ENCODE peak calls at places on chromosome 17, in eight cellular contexts. M is lower leg skin, A is body of pancreas, T is spleen, B is prostate gland, Y is GM12892, I is A549, K is ovary. P is an unnamed sample.

GRCh38 chr17:72603346-72604242 is 482.8 kb downstream of the SOX9 start:
- DNase-seq in M (no peak), A (no peak), T (no peak), B (no peak), Y (no peak), I (peak), K (no peak), P (no peak)

GRCh38 chr17:63402808-63403207 is 43.3 kb downstream of the CYB561 start:
- DNase-seq in M (no peak), A (no peak), T (no peak), B (no peak), Y (no peak), I (no peak), K (no peak), P (no peak)

GRCh38 chr17:17021194-17021863 is 20.9 kb upstream of the MPRIP start:
- DNase-seq in M (no peak), A (peak), T (peak), B (no peak), Y (no peak), I (peak), K (no peak), P (no peak)

GRCh38 chr17:57389474-57389873 is 133.2 kb downstream of the MSI2 start:
- DNase-seq in M (no peak), A (no peak), T (no peak), B (no peak), Y (no peak), I (no peak), K (no peak), P (no peak)

GRCh38 chr17:1180958-1181768 is 1.4 kb upstream of the ABR start:
- DNase-seq in M (no peak), A (no peak), T (peak), B (no peak), Y (peak), I (no peak), K (peak), P (no peak)

GRCh38 chr17:30824002-30824355 is 513 bp downstream of the CRLF3 start:
- DNase-seq in M (peak), A (peak), T (peak), B (no peak), Y (no peak), I (no peak), K (peak), P (peak)

GRCh38 chr17:76716146-76716833 is 5.5 kb upstream of the MXRA7 start:
- DNase-seq in M (no peak), A (no peak), T (peak), B (no peak), Y (no peak), I (no peak), K (no peak), P (peak)

GRCh38 chr17:44758414-44759095 is at the start of gene ADAM11:
- DNase-seq in M (no peak), A (no peak), T (no peak), B (no peak), Y (no peak), I (no peak), K (no peak), P (no peak)

GRCh38 chr17:44004761-44005526 is 522 bp downstream of the NAGS start:
- DNase-seq in M (no peak), A (no peak), T (peak), B (no peak), Y (no peak), I (no peak), K (peak), P (peak)

GRCh38 chr17:49993423-49994037 is 1.5 kb downstream of the DLX3 start:
- DNase-seq in M (no peak), A (peak), T (no peak), B (peak), Y (no peak), I (no peak), K (no peak), P (no peak)

GRCh38 chr17:4896332-4897197 is 2.8 kb upstream of the C17orf107 start:
- DNase-seq in M (no peak), A (no peak), T (no peak), B (no peak), Y (peak), I (no peak), K (no peak), P (no peak)

GRCh38 chr17:77235370-77236080 is 94.8 kb downstream of the SEC14L1 start:
- DNase-seq in M (peak), A (no peak), T (no peak), B (no peak), Y (no peak), I (no peak), K (no peak), P (no peak)

GRCh38 chr17:44911133-44912001 is 3.9 kb downstream of the GFAP start:
- DNase-seq in M (no peak), A (peak), T (peak), B (peak), Y (no peak), I (peak), K (peak), P (peak)

GRCh38 chr17:55607736-55608341 is 96.6 kb upstream of the SMIM36 start:
- DNase-seq in M (peak), A (peak), T (no peak), B (peak), Y (no peak), I (peak), K (peak), P (no peak)

GRCh38 chr17:73356561-73357170 is 44.9 kb upstream of the CDC42EP4 start:
- DNase-seq in M (no peak), A (no peak), T (no peak), B (no peak), Y (no peak), I (no peak), K (no peak), P (no peak)

GRCh38 chr17:34633351-34633750 is 54.0 kb downstream of the TMEM132E start:
- DNase-seq in M (no peak), A (no peak), T (no peak), B (no peak), Y (no peak), I (no peak), K (no peak), P (no peak)

GRCh38 chr17:4938670-4939553 is 934 bp downstream of the SLC25A11 start:
- DNase-seq in M (no peak), A (no peak), T (peak), B (no peak), Y (no peak), I (no peak), K (peak), P (peak)

GRCh38 chr17:29368926-29369325 is 21.2 kb upstream of the TAOK1 start:
- DNase-seq in M (no peak), A (no peak), T (no peak), B (no peak), Y (no peak), I (no peak), K (no peak), P (no peak)

GRCh38 chr17:79529661-79530081 is 81.2 kb downstream of the RBFOX3 start:
- DNase-seq in M (no peak), A (no peak), T (no peak), B (no peak), Y (no peak), I (no peak), K (no peak), P (no peak)

GRCh38 chr17:1267471-1267947 is 2.7 kb upstream of the BHLHA9 start:
- DNase-seq in M (no peak), A (peak), T (no peak), B (no peak), Y (no peak), I (peak), K (peak), P (no peak)

GRCh38 chr17:57726213-57726612 is 18.9 kb downstream of the CCDC182 start:
- DNase-seq in M (no peak), A (no peak), T (no peak), B (no peak), Y (no peak), I (no peak), K (no peak), P (no peak)

GRCh38 chr17:78040561-78041400 is 82.3 kb downstream of the TNRC6C start:
- DNase-seq in M (peak), A (peak), T (peak), B (peak), Y (no peak), I (peak), K (peak), P (peak)

GRCh38 chr17:32519769-32520701 is 33.2 kb downstream of the CDK5R1 start:
- DNase-seq in M (no peak), A (no peak), T (peak), B (no peak), Y (no peak), I (no peak), K (no peak), P (no peak)
- TF ChIP-seq POLR2A in M (no peak), A (no peak), T (no peak), B (no peak), Y (peak), I (no peak), K (no peak), P (no peak)

DNA sequence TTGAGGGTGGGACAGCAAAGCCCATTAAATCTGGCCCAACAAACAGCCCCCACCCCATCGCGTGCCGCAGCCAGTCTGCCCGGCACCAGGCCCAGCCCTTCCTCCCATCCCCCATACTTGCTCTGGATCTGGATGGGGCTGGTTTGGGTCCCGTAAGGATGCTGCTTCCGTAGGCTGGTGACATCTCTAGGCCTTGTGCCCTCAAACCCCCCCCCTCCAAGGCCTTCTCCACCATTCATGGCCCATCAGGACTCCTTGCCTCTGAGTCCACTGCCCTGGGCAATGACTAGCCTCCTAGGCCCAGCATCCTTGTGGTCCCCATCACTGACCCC is 844 bp upstream of the FAM83G start:
- DNase-seq in M (no peak), A (no peak), T (no peak), B (no peak), Y (no peak), I (no peak), K (no peak), P (no peak)
- TF ChIP-seq POLR2A in M (no peak), A (no peak), T (no peak), B (no peak), Y (no peak), I (no peak), K (no peak), P (no peak)

GRCh38 chr17:53012364-53012763 is 810.4 kb upstream of the KIF2B start:
- DNase-seq in M (no peak), A (no peak), T (no peak), B (no peak), Y (no peak), I (no peak), K (no peak), P (no peak)
- TF ChIP-seq POLR2A in M (no peak), A (no peak), T (no peak), B (no peak), Y (no peak), I (no peak), K (no peak), P (no peak)

DNA sequence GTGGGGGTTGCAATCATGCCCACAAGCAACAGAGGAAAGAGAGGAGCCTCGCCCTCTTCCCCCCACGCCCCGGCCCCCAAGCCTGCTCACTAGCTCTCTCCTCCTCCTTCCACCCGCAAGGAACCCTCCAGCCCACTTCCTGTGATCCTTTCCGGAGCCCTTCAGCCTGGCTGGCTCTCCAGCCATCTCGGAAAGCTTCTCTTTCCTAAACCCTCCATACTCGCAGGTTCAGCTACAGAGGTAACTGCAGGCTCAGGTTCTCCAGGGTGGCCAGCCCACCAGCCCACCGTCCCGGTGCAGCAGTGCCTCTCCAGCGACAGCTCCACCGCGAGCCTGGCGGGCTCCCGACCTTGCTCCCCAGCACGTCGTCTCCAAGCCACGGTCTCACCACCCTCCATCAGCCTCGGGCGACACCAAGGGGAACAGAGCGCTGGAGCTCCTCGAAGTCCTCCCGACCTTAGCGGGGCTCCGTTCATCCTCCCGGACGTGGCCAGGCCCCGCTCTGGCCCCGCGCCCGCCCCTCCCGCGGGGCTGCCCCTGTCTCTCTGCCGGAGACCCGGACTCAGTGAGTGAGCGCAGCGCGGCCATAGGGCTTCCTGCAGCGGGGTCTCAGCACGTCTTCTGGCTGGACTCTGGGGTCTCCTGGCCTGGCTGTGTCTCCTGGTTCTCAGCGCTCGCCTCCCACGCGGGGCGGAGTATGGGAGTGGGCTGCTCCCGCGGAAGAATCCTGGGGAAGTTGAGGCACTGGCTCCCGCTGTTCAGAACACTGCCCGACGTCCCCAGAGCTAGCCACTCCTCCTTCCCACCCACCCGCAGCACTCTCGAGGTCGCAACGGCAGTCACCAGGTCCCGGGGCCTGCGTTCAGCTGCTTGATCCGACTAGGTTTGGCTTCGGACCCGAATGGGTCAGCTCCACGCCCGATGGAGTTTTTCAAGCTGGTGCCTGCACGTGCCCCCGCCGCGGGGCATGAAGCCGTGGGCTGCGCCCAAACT is 12.8 kb upstream of the ODF4 start:
- DNase-seq in M (no peak), A (peak), T (no peak), B (no peak), Y (no peak), I (no peak), K (no peak), P (peak)
- TF ChIP-seq POLR2A in M (no peak), A (no peak), T (no peak), B (no peak), Y (no peak), I (no peak), K (no peak), P (no peak)

DNA sequence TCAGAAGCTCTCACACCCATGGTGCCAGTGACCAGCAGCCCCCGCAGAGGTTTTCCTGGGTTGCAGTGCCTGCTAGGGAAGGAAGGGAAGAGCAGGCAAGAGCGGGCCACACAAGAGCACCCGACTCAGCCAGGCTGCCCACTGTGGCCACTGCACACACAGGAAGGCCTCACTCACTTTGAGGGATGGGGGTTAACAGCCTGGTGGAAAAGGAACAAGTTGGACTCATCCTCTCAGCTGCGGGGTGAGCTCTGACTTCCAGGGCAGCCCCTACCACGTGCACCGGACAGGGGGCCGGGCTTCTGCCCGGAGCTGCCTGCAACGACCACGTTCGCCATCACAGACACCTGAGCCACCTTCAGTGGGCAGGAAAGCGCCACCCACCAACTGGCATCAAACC is 8.1 kb downstream of the P4HB start:
- DNase-seq in M (no peak), A (no peak), T (no peak), B (no peak), Y (no peak), I (no peak), K (no peak), P (no peak)
- TF ChIP-seq POLR2A in M (no peak), A (no peak), T (no peak), B (no peak), Y (no peak), I (no peak), K (no peak), P (no peak)

DNA sequence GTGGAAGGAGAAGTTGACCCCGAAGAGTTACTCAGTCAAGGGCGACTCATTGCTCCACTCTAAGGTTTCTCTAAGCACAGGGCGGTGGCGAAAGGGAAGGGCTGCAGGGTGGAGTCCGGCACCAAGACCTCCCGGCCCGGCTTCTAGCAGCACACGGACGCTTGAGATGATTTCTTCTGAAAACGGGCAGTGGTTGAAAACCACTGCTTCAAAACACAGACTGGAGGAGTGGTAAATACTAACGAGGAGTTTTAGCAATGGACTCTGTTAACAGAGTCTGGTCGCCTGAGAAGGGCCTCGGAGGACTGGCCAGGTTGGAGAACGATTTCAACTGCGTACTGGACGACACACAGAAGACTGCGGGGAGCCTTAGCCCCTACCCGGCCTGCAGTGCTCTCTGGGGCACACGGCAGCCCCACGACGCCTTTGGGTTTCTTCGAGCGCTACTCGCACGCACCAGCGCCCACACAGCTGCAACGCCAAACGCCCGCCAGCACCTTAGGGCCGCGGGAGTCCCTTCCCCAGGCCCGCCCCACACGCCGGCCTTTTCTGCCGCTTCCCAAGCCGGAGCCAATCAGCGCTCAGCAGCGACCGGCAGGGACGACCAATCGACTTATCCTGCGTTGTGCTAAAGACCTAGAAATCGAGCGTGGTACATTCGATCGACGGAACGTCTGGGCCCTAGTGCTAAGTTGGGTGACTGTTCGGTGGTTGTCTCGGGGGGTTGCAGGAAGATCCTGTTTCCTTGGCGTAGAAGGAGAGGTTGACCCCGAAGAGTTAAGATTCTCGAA is 14.4 kb upstream of the CA4 start:
- DNase-seq in M (peak), A (peak), T (peak), B (peak), Y (peak), I (peak), K (peak), P (peak)
- TF ChIP-seq POLR2A in M (no peak), A (peak), T (no peak), B (peak), Y (peak), I (peak), K (no peak), P (peak)

GRCh38 chr17:47649972-47650524 is 329 bp downstream of the KPNB1 start:
- DNase-seq in M (no peak), A (no peak), T (peak), B (no peak), Y (peak), I (no peak), K (no peak), P (no peak)
- TF ChIP-seq POLR2A in M (no peak), A (no peak), T (no peak), B (peak), Y (peak), I (peak), K (peak), P (no peak)

P was measured in erythroblast.